ENCODE peak calls at places on chromosomes 4 and X, in five cellular contexts. One of them, this sample, is unnamed.

GRCh38 chr4:178535939-178536579 is 1093.8 kb upstream of the AGA start:
- DNase-seq in body of pancreas: no peak
- DNase-seq in H54: no peak
- DNase-seq in IMR-90: no peak
- DNase-seq in A549: no peak
- DNase-seq in this sample: no peak

GRCh38 chr4:61994036-61994435 is 793.9 kb downstream of the ADGRL3 start:
- DNase-seq in H54: no peak
- DNase-seq in body of pancreas: no peak
- DNase-seq in A549: no peak
- DNase-seq in IMR-90: peak; percentile 5
- DNase-seq in this sample: no peak

GRCh38 chrX:112808007-112808406 is 32.6 kb downstream of the AMOT start:
- DNase-seq in A549: no peak
- DNase-seq in IMR-90: no peak
- DNase-seq in body of pancreas: no peak
- DNase-seq in H54: no peak
- DNase-seq in this sample: no peak

GRCh38 chr4:44916406-44916805 is 190.1 kb upstream of the GNPDA2 start:
- DNase-seq in H54: no peak
- DNase-seq in IMR-90: no peak
- DNase-seq in body of pancreas: no peak
- DNase-seq in A549: no peak
- DNase-seq in this sample: no peak

GRCh38 chrX:101203782-101204351 is 15.7 kb upstream of the DRP2 start:
- DNase-seq in H54: no peak
- DNase-seq in body of pancreas: no peak
- DNase-seq in IMR-90: peak; percentile 32
- DNase-seq in A549: no peak
- DNase-seq in this sample: no peak

GRCh38 chrX:16155586-16155985 is 11.7 kb upstream of the MAGEB17 start:
- DNase-seq in body of pancreas: no peak
- DNase-seq in H54: no peak
- DNase-seq in A549: no peak
- DNase-seq in IMR-90: no peak
- DNase-seq in this sample: no peak

GRCh38 chr4:71429962-71430361 is 91.1 kb downstream of the SLC4A4 start:
- DNase-seq in IMR-90: no peak
- DNase-seq in body of pancreas: no peak
- DNase-seq in H54: no peak
- DNase-seq in A549: no peak
- DNase-seq in this sample: no peak

GRCh38 chr4:1384675-1385372 is 21.4 kb downstream of the NKX1-1 start:
- DNase-seq in H54: no peak
- DNase-seq in IMR-90: no peak
- DNase-seq in A549: no peak
- DNase-seq in body of pancreas: peak; percentile 10
- DNase-seq in this sample: peak; percentile 62

GRCh38 chrX:130834149-130834548 is 68.9 kb downstream of the ENOX2 start:
- DNase-seq in IMR-90: no peak
- DNase-seq in H54: no peak
- DNase-seq in body of pancreas: no peak
- DNase-seq in A549: no peak
- DNase-seq in this sample: no peak

DNA sequence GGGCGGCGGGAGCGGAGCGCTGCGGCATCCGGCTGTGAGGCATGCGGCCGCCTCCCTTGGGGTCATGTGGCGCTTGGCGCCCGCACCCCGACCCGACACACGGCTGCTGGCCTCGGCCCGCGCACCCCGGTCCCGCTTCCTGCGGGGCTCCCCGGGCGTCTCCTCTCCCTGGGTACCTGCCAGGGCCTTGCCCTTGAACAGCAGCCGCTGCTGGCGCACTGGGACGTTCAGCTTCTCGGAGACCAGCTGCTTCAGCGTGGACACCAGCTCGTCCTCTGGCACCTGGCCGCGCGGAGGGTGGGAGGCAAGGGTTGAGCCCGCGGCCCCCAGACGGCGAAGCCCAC is 391 bp downstream of the UBL4A start:
- DNase-seq in A549: peak; percentile 6
- DNase-seq in IMR-90: no peak
- DNase-seq in H54: no peak
- DNase-seq in body of pancreas: peak; percentile 56
- DNase-seq in this sample: peak; percentile 87
- TF ChIP-seq POLR2A in A549: no peak
- TF ChIP-seq POLR2A in IMR-90: no peak
- TF ChIP-seq POLR2A in H54: no peak
- TF ChIP-seq POLR2A in body of pancreas: no peak
- TF ChIP-seq POLR2A in this sample: no peak

GRCh38 chrX:54044126-54044876 is at the start of gene PHF8:
- DNase-seq in IMR-90: peak; percentile 92
- DNase-seq in H54: peak; percentile 44
- DNase-seq in A549: peak; percentile 76
- DNase-seq in body of pancreas: peak; percentile 96
- DNase-seq in this sample: peak; percentile 98
- TF ChIP-seq POLR2A in IMR-90: peak; percentile 77
- TF ChIP-seq POLR2A in H54: no peak
- TF ChIP-seq POLR2A in A549: peak; percentile 42
- TF ChIP-seq POLR2A in body of pancreas: no peak
- TF ChIP-seq POLR2A in this sample: no peak

GRCh38 chr4:16227462-16227868 is 1.2 kb upstream of the TAPT1 start:
- DNase-seq in A549: no peak
- DNase-seq in body of pancreas: peak; percentile 43
- DNase-seq in H54: no peak
- DNase-seq in IMR-90: peak; percentile 30
- DNase-seq in this sample: peak; percentile 82

GRCh38 chr4:16225681-16225995 is 633 bp downstream of the TAPT1 start:
- DNase-seq in A549: no peak
- DNase-seq in IMR-90: no peak
- DNase-seq in H54: no peak
- DNase-seq in body of pancreas: no peak
- DNase-seq in this sample: no peak

GRCh38 chr4:16225139-16225538 is 1.1 kb downstream of the TAPT1 start:
- DNase-seq in H54: no peak
- DNase-seq in body of pancreas: no peak
- DNase-seq in A549: no peak
- DNase-seq in IMR-90: peak; percentile 41
- DNase-seq in this sample: no peak

GRCh38 chr4:16226816-16227461 is 668 bp upstream of the TAPT1 start:
- DNase-seq in A549: no peak
- DNase-seq in body of pancreas: peak; percentile 65
- DNase-seq in IMR-90: no peak
- DNase-seq in H54: no peak
- DNase-seq in this sample: peak; percentile 91

DNA sequence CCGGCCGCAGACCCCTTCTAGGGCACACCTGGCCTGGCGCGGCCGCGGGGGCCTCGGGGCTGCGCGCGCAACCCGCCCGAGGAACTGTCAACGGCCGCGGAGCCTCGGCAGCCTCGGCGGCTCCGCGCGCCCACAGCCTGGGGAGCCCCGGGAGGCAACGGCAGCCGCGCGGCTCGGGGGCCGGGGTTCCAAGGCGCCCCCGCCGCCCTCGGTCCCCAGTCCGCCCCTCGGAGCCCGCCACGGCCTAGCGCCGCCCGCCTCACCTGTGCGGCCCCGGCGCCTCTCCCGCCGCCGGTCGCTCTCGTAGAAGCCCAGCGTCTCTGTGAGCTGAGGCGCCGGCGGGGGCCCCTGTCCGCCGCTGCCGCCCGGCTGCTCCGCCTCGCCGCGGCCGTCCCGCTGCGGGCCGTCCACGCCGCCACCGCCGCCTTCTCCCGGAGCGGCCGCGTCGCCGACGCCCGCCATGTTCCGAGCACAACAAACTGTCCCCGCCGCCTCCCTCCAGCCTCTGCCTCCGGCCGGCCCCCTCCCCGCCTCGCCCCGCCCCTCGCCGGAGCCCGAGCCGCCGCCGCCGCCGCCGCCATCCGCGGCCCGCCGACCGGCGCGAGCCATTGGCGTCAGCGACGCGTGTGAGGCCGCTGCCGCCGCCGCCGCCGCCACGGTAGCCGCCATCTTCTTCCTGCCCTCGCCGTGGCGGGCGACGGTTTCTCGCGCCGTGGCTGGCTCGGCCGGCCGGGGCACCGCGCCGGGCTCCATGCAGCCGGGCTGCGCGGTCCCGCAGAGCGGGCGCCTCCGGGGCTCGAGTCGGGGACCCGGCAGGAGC is at the start of gene TAPT1:
- DNase-seq in IMR-90: peak; percentile 30
- DNase-seq in body of pancreas: peak; percentile 83
- DNase-seq in A549: peak; percentile 38
- DNase-seq in H54: peak; percentile 23
- DNase-seq in this sample: peak; percentile 97
- TF ChIP-seq POLR2A in IMR-90: peak; percentile 43
- TF ChIP-seq POLR2A in body of pancreas: no peak
- TF ChIP-seq POLR2A in A549: peak; percentile 35
- TF ChIP-seq POLR2A in H54: peak; percentile 47
- TF ChIP-seq POLR2A in this sample: peak; percentile 51

DNA sequence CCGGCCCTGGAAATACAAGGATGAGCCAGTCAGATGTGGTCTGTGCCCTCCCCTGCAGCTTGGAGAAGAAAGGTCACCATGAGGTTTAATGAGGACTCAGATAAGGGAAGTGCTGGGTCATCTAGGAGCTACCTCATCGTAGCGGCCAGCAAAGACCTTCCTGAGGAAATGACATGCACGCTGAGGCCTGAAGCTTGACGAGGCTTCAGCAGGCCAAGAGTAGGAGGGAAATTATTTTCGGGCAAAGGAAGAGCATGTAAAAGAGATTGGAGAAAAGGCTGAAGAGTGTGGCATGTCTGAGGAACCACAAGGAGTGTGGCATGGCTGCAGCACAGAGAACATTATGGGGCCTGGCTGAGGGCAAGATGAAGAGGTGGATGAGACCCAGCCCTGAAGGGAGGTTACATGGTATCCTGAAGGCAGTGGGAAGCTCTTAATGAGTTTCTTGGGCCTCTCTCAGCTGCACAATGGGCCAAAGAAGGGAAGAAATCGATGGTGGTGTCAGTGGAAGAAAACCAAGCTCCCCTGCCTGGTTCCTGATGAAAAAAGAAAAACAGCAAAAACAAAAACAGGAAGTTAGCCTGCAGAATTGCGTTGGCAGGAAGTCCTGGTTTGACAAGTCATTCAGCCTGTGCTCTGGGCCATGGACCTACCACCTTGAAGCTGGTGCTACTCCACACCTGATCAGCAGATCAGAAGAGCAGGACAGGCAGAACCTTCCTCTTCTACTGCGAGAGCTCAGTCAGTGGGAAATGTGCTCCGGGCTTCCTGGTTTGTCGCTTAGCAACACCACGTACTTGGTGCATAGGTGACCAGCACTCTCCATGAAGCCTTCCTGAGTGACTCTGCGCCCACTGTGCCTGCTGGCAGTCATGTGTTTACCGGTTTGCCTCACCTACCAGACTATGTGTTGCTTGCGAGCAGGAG is 134.5 kb upstream of the KLF3 start:
- DNase-seq in body of pancreas: peak; percentile 45
- DNase-seq in H54: no peak
- DNase-seq in IMR-90: no peak
- DNase-seq in A549: no peak
- DNase-seq in this sample: peak; percentile 88
- TF ChIP-seq POLR2A in body of pancreas: no peak
- TF ChIP-seq POLR2A in H54: no peak
- TF ChIP-seq POLR2A in IMR-90: no peak
- TF ChIP-seq POLR2A in A549: no peak
- TF ChIP-seq POLR2A in this sample: no peak

GRCh38 chrX:53440631-53441517 is 6.7 kb upstream of the HSD17B10 start:
- DNase-seq in IMR-90: peak; percentile 34
- DNase-seq in A549: peak; percentile 37
- DNase-seq in H54: peak; percentile 7
- DNase-seq in body of pancreas: peak; percentile 44
- DNase-seq in this sample: peak; percentile 82
- TF ChIP-seq POLR2A in IMR-90: no peak
- TF ChIP-seq POLR2A in A549: no peak
- TF ChIP-seq POLR2A in H54: no peak
- TF ChIP-seq POLR2A in body of pancreas: no peak
- TF ChIP-seq POLR2A in this sample: no peak